ENCODE peak calls at places on chromosomes 13 and 19, in five cellular contexts. Z is adipocyte; O is choroid plexus epithelial cell; N is CD8-positive, alpha-beta memory T cell; B is tibial nerve. H is an unnamed sample.

GRCh38 chr13:29472317-29472961 is 123.0 kb downstream of the SLC7A1 start:
- DNase-seq in Z (peak), O (peak), N (peak), B (peak), H (peak)

GRCh38 chr19:11045536-11045935 is 43.7 kb upstream of the LDLR start:
- DNase-seq in Z (no peak), O (no peak), N (no peak), B (no peak), H (no peak)

GRCh38 chr13:94195715-94196114 is 283.8 kb downstream of the DCT start:
- DNase-seq in Z (peak), O (peak), N (no peak), B (no peak), H (peak)

GRCh38 chr13:19252381-19252780 is 70.8 kb upstream of the TUBA3C start:
- DNase-seq in Z (no peak), O (no peak), N (no peak), B (no peak), H (no peak)

GRCh38 chr19:33468361-33469170 is 53.0 kb downstream of the PEPD start:
- DNase-seq in Z (no peak), O (no peak), N (no peak), B (no peak), H (no peak)

GRCh38 chr19:2993579-2993978 is 16.2 kb downstream of the TLE6 start:
- DNase-seq in Z (no peak), O (no peak), N (no peak), B (no peak), H (no peak)

GRCh38 chr13:104694397-104694796 is 1628.2 kb upstream of the SLC10A2 start:
- DNase-seq in Z (peak), O (no peak), N (no peak), B (no peak), H (no peak)

GRCh38 chr13:23458972-23459371 is 25.5 kb upstream of the SACS start:
- DNase-seq in Z (no peak), O (no peak), N (no peak), B (no peak), H (no peak)

GRCh38 chr13:32989331-32989730 is 26.9 kb upstream of the KL start:
- DNase-seq in Z (peak), O (no peak), N (no peak), B (no peak), H (no peak)

GRCh38 chr19:19642506-19643157 is 825 bp downstream of the GMIP start:
- DNase-seq in Z (peak), O (no peak), N (peak), B (no peak), H (no peak)

GRCh38 chr13:108777421-108778420 is 148.3 kb downstream of the MYO16 start:
- DNase-seq in Z (no peak), O (peak), N (no peak), B (no peak), H (no peak)

GRCh38 chr19:17873661-17874422 is 2.1 kb downstream of the SLC5A5 start:
- DNase-seq in Z (no peak), O (no peak), N (peak), B (no peak), H (peak)
- H3K4me3 ChIP-seq in Z (no peak), O (no peak), N (peak), B (peak), H (no peak)

GRCh38 chr19:39670998-39671397 is 15.3 kb downstream of the LGALS16 start:
- DNase-seq in Z (no peak), O (no peak), N (no peak), B (no peak), H (no peak)

GRCh38 chr19:39677931-39678889 is 22.5 kb downstream of the LGALS16 start:
- DNase-seq in Z (no peak), O (peak), N (no peak), B (no peak), H (no peak)

GRCh38 chr19:39676004-39676403 is 20.3 kb downstream of the LGALS16 start:
- DNase-seq in Z (no peak), O (no peak), N (no peak), B (no peak), H (peak)

GRCh38 chr19:39671739-39672363 is 16.1 kb downstream of the LGALS16 start:
- DNase-seq in Z (peak), O (peak), N (no peak), B (peak), H (peak)

GRCh38 chr19:39672473-39672872 is 16.8 kb downstream of the LGALS16 start:
- DNase-seq in Z (no peak), O (no peak), N (no peak), B (no peak), H (no peak)
- H3K4me3 ChIP-seq in Z (no peak), O (no peak), N (no peak), B (no peak), H (no peak)

GRCh38 chr13:110135977-110136597 is 170.9 kb downstream of the COL4A1 start:
- DNase-seq in Z (no peak), O (no peak), N (no peak), B (no peak), H (no peak)

GRCh38 chr13:110138009-110138699 is 168.8 kb downstream of the COL4A1 start:
- DNase-seq in Z (peak), O (peak), N (no peak), B (peak), H (peak)

GRCh38 chr13:110136660-110137585 is 170.0 kb downstream of the COL4A1 start:
- DNase-seq in Z (no peak), O (no peak), N (no peak), B (no peak), H (no peak)

GRCh38 chr13:110138700-110139036 is 168.3 kb downstream of the COL4A1 start:
- DNase-seq in Z (no peak), O (no peak), N (no peak), B (no peak), H (no peak)

GRCh38 chr13:110137677-110138008 is 169.3 kb downstream of the COL4A1 start:
- DNase-seq in Z (peak), O (no peak), N (no peak), B (peak), H (no peak)
- H3K4me3 ChIP-seq in Z (peak), O (peak), N (peak), B (peak), H (peak)

GRCh38 chr13:41459754-41460111 is 2.4 kb downstream of the RGCC start:
- DNase-seq in Z (no peak), O (no peak), N (no peak), B (no peak), H (no peak)
- H3K4me3 ChIP-seq in Z (peak), O (peak), N (peak), B (peak), H (no peak)

DNA sequence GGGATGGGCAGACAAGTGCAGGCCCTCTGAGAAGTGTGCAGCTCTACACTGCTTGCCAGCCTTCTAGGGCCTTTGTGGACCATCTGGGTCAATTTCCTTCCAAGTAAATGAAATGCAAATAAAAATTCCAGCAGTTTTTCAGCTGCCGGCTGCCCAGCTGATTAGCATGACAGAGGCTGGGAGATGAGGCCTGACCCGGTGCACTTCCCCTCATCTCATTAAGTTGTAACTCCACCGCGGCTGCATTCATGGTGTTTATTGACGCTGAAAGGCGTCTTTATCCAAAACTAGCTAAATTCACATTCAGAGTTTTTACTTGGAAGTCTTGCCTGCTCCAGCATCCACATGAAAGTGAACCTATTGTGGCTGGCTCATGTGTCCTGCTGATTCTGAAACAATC is 47.4 kb upstream of the GSX1 start:
- DNase-seq in Z (no peak), O (no peak), N (no peak), B (no peak), H (no peak)
- H3K4me3 ChIP-seq in Z (no peak), O (no peak), N (no peak), B (no peak), H (no peak)

GRCh38 chr19:17455308-17455707 is 5.4 kb downstream of the NXNL1 start:
- DNase-seq in Z (no peak), O (no peak), N (no peak), B (no peak), H (no peak)
- H3K4me3 ChIP-seq in Z (no peak), O (no peak), N (no peak), B (no peak), H (no peak)

DNA sequence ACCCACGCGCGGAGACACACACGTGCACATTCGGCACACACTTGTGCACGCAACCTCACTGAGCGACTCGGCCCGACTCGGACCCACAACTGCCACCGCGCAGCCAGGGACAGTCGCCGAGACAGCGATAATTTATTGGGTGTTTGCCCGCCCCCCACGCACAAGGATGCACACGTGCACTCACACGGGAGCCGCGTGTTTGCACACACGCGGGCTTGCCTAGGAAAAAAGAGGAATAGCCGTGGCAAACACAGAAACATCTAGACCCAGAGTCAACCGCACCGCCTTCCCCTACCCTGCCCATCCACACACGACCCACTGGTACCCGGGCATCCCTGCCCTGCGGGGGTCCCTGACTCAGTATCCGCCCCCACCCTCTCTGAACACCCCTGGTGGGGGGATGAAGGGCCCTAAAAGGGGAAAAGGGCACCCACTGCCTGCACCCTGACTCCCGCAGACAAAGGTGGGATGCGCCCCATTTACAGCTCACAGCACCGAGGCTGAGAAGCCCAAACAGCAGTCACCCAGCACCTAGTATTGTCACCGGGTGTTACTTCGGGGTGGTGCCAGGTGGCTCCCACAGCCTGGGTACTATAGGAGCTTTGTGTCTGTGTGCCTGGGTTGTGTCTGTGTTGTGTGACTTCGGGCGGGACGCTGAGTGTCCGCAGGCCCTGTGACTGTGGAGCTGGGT is 1.0 kb upstream of the SSBP4 start:
- DNase-seq in Z (no peak), O (no peak), N (peak), B (no peak), H (no peak)
- H3K4me3 ChIP-seq in Z (peak), O (peak), N (peak), B (peak), H (no peak)

DNA sequence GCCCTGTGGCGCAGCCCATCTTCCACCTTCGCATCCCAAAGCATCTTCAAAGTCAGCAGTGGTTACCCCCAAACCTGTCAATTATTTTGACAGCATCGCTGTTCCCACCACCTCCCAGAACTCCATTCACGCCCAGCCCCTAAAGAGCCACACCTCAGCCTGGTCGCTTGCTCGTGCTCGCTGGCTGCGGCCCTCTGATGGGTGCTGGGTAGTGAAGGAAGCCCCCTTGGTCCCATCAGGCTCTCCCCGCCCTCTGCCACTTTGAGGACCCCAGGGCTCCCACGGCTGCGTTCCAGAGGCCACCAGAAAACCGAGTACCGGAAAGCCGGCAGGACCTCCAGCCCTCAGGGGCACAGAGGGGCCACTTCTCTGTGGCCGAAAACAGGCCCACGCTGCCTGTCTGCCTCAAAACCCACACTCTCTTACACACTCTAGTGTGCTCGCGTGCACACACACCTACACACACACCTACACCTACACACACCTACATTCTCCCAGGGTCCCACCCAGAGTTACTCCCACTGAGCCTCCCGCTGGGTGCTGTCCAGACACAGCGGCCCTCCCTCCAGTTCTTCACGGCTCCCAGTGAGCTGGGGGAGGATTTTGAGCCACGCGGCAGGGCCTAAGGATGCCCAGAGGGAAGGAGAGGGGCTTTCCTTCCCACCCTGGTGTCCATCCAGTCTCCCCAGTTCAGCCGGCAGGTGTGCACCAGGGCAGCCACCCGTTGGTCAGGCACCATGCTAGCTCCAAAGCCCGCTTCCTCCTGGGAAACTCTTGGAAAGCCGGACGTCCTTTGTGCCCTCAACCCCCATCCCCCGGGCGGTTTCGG is 1.9 kb downstream of the VSTM2B start:
- DNase-seq in Z (no peak), O (no peak), N (no peak), B (no peak), H (no peak)
- H3K4me3 ChIP-seq in Z (peak), O (no peak), N (no peak), B (no peak), H (no peak)

DNA sequence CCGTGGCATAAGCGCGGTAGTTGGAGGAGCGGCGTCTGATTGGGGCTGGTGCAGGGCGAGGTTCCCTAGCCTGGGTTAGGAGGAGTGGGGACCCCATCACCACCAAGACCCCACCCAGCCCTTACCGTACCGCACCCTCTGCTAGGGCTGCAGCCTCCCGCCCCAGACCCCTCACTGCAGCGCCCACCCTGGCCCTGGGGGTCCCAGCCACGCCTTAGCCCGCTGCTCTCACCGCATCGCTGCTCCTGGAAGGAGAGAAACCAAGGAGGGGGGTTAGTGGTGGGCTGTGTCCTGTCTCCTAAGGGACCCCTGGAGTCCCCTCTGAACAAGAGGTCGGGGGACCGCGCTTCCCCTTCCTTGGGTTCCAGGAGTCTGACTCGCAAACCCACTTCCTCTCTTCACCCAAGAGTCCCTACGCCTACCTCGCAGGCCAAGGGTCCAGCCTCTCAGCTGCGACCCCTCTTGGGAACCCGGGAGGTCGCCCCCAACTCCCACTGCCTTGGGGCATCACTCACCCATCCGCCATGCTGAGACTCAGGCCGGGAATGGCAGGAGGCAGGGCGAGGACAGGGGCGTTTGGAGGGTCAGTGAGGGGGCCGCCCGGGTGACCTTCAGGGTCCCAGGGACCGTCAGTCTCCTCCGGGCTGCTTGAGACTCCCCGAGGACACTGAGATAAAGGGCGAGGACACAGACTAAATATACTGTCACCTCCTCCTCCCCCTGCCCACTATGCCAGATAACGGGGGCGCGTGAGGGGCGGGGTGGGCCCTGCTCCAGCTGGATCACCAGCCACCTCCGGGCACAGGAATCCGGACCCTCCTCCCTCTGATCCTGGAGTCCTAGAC is at the start of gene TNNI3:
- DNase-seq in Z (no peak), O (no peak), N (no peak), B (no peak), H (no peak)
- H3K4me3 ChIP-seq in Z (no peak), O (no peak), N (no peak), B (no peak), H (no peak)

GRCh38 chr19:4415352-4415751 is 12.9 kb downstream of the CHAF1A start:
- DNase-seq in Z (peak), O (no peak), N (no peak), B (no peak), H (no peak)
- H3K4me3 ChIP-seq in Z (peak), O (no peak), N (no peak), B (no peak), H (no peak)